ENCODE peak calls at places on chromosomes 16 and 17, in six cellular contexts. One of them, this sample, is unnamed.
A peak's percentile ranks its signal among the peaks of the same experiment; 100 is the strongest.

GRCh38 chr17:49694847-49695697 is 12.7 kb downstream of the SLC35B1 start:
- DNase-seq in GM23338: peak; percentile 75
- DNase-seq in mammary epithelial cell: no peak
- DNase-seq in K562: peak; percentile 60
- DNase-seq in HCT116: no peak
- DNase-seq in HepG2: peak; percentile 30
- DNase-seq in this sample: peak; percentile 66

GRCh38 chr17:20141201-20141999 is 132.2 kb downstream of the SPECC1 start:
- DNase-seq in GM23338: peak; percentile 23
- DNase-seq in mammary epithelial cell: no peak
- DNase-seq in K562: no peak
- DNase-seq in HCT116: no peak
- DNase-seq in HepG2: no peak
- DNase-seq in this sample: no peak

GRCh38 chr16:47046726-47047602 is 73.5 kb upstream of the DNAJA2 start:
- DNase-seq in GM23338: no peak
- DNase-seq in mammary epithelial cell: no peak
- DNase-seq in K562: no peak
- DNase-seq in HCT116: no peak
- DNase-seq in HepG2: no peak
- DNase-seq in this sample: no peak

GRCh38 chr16:63978240-63978639 is 1143.6 kb downstream of the CDH11 start:
- DNase-seq in GM23338: peak; percentile 77
- DNase-seq in mammary epithelial cell: no peak
- DNase-seq in K562: no peak
- DNase-seq in HCT116: no peak
- DNase-seq in HepG2: no peak
- DNase-seq in this sample: no peak

GRCh38 chr17:48241131-48241591 is 133.6 kb downstream of the SNX11 start:
- DNase-seq in GM23338: no peak
- DNase-seq in mammary epithelial cell: peak; percentile 56
- DNase-seq in K562: peak; percentile 52
- DNase-seq in HCT116: peak; percentile 88
- DNase-seq in HepG2: no peak
- DNase-seq in this sample: peak; percentile 25

GRCh38 chr17:55286681-55287589 is 22.2 kb downstream of the HLF start:
- DNase-seq in GM23338: no peak
- DNase-seq in mammary epithelial cell: peak; percentile 35
- DNase-seq in K562: no peak
- DNase-seq in HCT116: peak; percentile 54
- DNase-seq in HepG2: peak; percentile 100
- DNase-seq in this sample: no peak

GRCh38 chr17:75512946-75513666 is 2.2 kb downstream of the CASKIN2 start:
- DNase-seq in GM23338: no peak
- DNase-seq in mammary epithelial cell: no peak
- DNase-seq in K562: no peak
- DNase-seq in HCT116: no peak
- DNase-seq in HepG2: no peak
- DNase-seq in this sample: no peak

GRCh38 chr17:36931697-36932382 is 5.4 kb upstream of the LHX1 start:
- DNase-seq in GM23338: no peak
- DNase-seq in mammary epithelial cell: no peak
- DNase-seq in K562: no peak
- DNase-seq in HCT116: no peak
- DNase-seq in HepG2: no peak
- DNase-seq in this sample: no peak

GRCh38 chr16:81543571-81543970 is 99.0 kb downstream of the CMIP start:
- DNase-seq in GM23338: no peak
- DNase-seq in mammary epithelial cell: no peak
- DNase-seq in K562: no peak
- DNase-seq in HCT116: no peak
- DNase-seq in HepG2: no peak
- DNase-seq in this sample: no peak

GRCh38 chr16:70688266-70688742 is 2.5 kb upstream of the MTSS2 start:
- DNase-seq in GM23338: peak; percentile 60
- DNase-seq in mammary epithelial cell: no peak
- DNase-seq in K562: no peak
- DNase-seq in HCT116: no peak
- DNase-seq in HepG2: no peak
- DNase-seq in this sample: no peak

GRCh38 chr17:7803981-7804380 is 30.0 kb upstream of the KDM6B start:
- DNase-seq in GM23338: peak; percentile 46
- DNase-seq in mammary epithelial cell: peak; percentile 46
- DNase-seq in K562: no peak
- DNase-seq in HCT116: no peak
- DNase-seq in HepG2: no peak
- DNase-seq in this sample: no peak

GRCh38 chr17:66167189-66167815 is 24.6 kb downstream of the CEP112 start:
- DNase-seq in GM23338: no peak
- DNase-seq in mammary epithelial cell: no peak
- DNase-seq in K562: no peak
- DNase-seq in HCT116: no peak
- DNase-seq in HepG2: no peak
- DNase-seq in this sample: no peak

GRCh38 chr16:88743693-88744519 is 37.6 kb downstream of the CTU2 start:
- DNase-seq in GM23338: peak; percentile 88
- DNase-seq in mammary epithelial cell: peak; percentile 39
- DNase-seq in K562: peak; percentile 89
- DNase-seq in HCT116: peak; percentile 56
- DNase-seq in HepG2: peak; percentile 60
- DNase-seq in this sample: peak; percentile 87

GRCh38 chr17:8059131-8059530 is 20.3 kb downstream of the ALOX15B start:
- DNase-seq in GM23338: no peak
- DNase-seq in mammary epithelial cell: peak; percentile 29
- DNase-seq in K562: no peak
- DNase-seq in HCT116: no peak
- DNase-seq in HepG2: no peak
- DNase-seq in this sample: no peak

GRCh38 chr17:59496178-59496577 is 69.2 kb upstream of the DHX40 start:
- DNase-seq in GM23338: no peak
- DNase-seq in mammary epithelial cell: no peak
- DNase-seq in K562: no peak
- DNase-seq in HCT116: no peak
- DNase-seq in HepG2: no peak
- DNase-seq in this sample: no peak

GRCh38 chr16:85520853-85521736 is 92.0 kb upstream of the GSE1 start:
- DNase-seq in GM23338: no peak
- DNase-seq in mammary epithelial cell: peak; percentile 55
- DNase-seq in K562: no peak
- DNase-seq in HCT116: peak; percentile 56
- DNase-seq in HepG2: peak; percentile 71
- DNase-seq in this sample: peak; percentile 71

GRCh38 chr16:23435500-23435899 is 17.5 kb downstream of the COG7 start:
- DNase-seq in GM23338: peak; percentile 85
- DNase-seq in mammary epithelial cell: peak; percentile 34
- DNase-seq in K562: peak; percentile 79
- DNase-seq in HCT116: peak; percentile 49
- DNase-seq in HepG2: peak; percentile 77
- DNase-seq in this sample: peak; percentile 71

GRCh38 chr17:77957215-77957868 is 1.2 kb upstream of the TNRC6C start:
- DNase-seq in GM23338: peak; percentile 38
- DNase-seq in mammary epithelial cell: peak; percentile 19
- DNase-seq in K562: no peak
- DNase-seq in HCT116: no peak
- DNase-seq in HepG2: no peak
- DNase-seq in this sample: peak; percentile 20

DNA sequence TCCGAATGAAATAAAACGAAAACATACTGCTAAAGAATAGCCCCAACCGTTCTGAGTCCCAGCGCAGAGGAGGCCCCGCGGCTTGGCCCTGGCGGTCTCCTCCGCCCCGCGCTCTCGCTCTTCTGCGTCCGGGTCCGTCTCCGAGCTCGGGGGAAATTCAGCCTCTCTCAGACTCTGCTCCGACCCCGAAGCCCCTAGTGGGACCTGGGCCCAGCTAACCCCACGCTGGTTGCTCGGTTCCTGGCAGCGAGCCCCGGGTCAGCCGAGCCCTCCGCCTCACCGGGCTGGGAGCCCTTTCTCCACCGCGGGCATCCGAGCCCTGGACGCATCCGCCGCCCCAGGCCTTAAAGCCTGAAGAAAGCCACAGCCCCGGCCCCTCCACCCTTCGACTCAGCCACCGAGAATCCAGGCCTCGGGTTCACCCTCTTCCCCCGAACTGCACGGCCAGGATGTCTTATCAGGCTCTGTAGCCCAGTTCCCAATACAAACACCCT is 1.2 kb downstream of the TBX2 start:
- DNase-seq in GM23338: no peak
- DNase-seq in mammary epithelial cell: no peak
- DNase-seq in K562: no peak
- DNase-seq in HCT116: no peak
- DNase-seq in HepG2: no peak
- DNase-seq in this sample: no peak
- H3K79me2 ChIP-seq in GM23338: no peaks in the 10 kb centered on the region
- H3K79me2 ChIP-seq in mammary epithelial cell: no peaks in the 10 kb centered on the region
- H3K79me2 ChIP-seq in K562: no peaks in the 10 kb centered on the region
- H3K79me2 ChIP-seq in HCT116: no peaks in the 10 kb centered on the region
- H3K79me2 ChIP-seq in HepG2: peaks cover 19% of the 10 kb centered on the region
- H3K79me2 ChIP-seq in this sample: peaks cover 89% of the 10 kb centered on the region

GRCh38 chr16:15856217-15856616 is 611 bp downstream of the MYH11 start:
- DNase-seq in GM23338: no peak
- DNase-seq in mammary epithelial cell: no peak
- DNase-seq in K562: no peak
- DNase-seq in HCT116: no peak
- DNase-seq in HepG2: no peak
- DNase-seq in this sample: no peak

GRCh38 chr16:15855704-15856003 is 1.2 kb downstream of the MYH11 start:
- DNase-seq in GM23338: no peak
- DNase-seq in mammary epithelial cell: no peak
- DNase-seq in K562: no peak
- DNase-seq in HCT116: no peak
- DNase-seq in HepG2: no peak
- DNase-seq in this sample: no peak

GRCh38 chr16:15856901-15857778 is at the start of gene MYH11:
- DNase-seq in GM23338: peak; percentile 83
- DNase-seq in mammary epithelial cell: peak; percentile 31
- DNase-seq in K562: peak; percentile 46
- DNase-seq in HCT116: no peak
- DNase-seq in HepG2: no peak
- DNase-seq in this sample: no peak

GRCh38 chr16:15858921-15859668 is 2.3 kb upstream of the MYH11 start:
- DNase-seq in GM23338: no peak
- DNase-seq in mammary epithelial cell: no peak
- DNase-seq in K562: no peak
- DNase-seq in HCT116: no peak
- DNase-seq in HepG2: no peak
- DNase-seq in this sample: no peak

DNA sequence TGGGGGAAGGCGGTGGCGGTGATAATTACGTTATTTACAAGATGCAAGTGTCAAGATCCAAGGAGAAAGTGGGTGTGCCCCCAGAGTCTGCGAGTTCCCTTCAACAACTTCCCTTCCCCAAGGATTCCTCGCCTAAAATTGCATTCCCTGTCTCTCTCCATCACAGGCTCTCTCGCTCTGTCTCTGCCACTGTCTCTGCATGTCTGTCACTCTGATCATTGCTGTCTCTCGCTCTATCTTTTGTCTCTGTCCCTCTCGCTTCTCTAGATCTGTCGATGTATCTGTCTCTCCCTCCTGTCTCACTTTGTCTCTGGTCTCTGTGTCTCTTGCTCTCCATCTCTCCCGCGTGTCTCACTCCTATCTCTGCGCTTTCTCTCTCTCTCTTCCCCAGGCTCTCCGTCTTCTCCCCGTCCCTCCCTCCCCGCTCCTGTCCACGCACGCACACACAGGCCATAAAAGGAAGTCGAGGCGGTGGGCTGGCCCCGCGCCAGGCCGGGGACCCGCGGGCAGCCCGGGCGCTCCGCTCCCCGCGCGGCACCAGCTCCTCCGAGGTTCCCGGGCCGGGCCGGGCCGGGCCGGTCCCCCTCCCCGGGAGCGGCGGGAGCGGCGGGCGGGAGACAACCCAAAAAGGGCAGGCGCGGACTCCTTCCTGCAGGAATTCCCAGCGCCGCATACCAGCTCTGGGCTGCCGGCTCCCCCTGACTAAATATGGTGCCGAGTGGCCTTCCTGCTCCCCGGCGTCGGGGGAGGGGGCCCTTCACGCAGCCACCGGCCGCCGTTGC is 1.1 kb upstream of the MYH11 start:
- DNase-seq in GM23338: peak; percentile 86
- DNase-seq in mammary epithelial cell: no peak
- DNase-seq in K562: no peak
- DNase-seq in HCT116: no peak
- DNase-seq in HepG2: no peak
- DNase-seq in this sample: peak; percentile 20
- TF ChIP-seq EZH2 in GM23338: no peak
- TF ChIP-seq EZH2 in mammary epithelial cell: peak; percentile 66
- TF ChIP-seq EZH2 in K562: no peak
- TF ChIP-seq EZH2 in HCT116: no peak
- TF ChIP-seq EZH2 in HepG2: no peak
- TF ChIP-seq EZH2 in this sample: no peak

DNA sequence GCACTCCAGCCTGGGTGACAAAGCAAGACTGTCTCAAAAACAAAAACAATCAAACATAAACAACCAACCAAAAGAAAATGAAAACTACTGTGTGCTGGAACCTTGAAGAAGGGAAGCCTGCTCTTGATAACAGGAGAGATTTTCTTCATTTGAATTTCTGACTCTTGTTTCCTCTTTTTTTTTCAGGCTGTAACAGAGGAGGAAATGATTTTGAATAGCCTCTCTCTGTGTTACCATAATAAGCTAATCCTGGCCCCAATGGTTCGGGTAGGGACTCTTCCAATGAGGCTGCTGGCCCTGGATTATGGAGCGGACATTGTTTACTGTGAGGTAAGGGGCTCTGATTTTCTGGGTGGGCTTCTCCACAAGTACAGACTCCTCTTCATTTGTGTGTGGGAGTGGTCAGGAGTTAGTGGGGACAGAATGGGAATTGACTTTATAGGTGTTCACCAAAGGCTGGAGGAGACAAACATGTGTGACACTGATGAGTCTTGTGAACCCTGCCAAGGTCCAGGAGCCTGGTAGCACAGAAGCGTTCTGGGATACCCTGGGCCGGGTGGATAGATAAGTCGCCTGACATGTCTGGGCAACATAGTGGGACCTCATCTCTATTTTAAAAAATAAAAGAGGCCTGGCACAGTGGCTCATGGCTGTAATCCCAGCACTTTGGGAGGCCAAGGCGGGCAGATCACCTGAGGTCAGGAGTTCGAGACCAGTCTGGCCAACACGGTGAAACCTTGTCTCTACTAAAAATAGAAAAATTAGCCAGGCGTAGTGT is 14.9 kb downstream of the DUS2 start:
- DNase-seq in GM23338: no peak
- DNase-seq in mammary epithelial cell: no peak
- DNase-seq in K562: no peak
- DNase-seq in HCT116: no peak
- DNase-seq in HepG2: no peak
- DNase-seq in this sample: no peak
- H3K27ac ChIP-seq in GM23338: no peak overlapping the region
- H3K27ac ChIP-seq in mammary epithelial cell: no peak overlapping the region
- H3K27ac ChIP-seq in K562: peak overlapping the region; percentile 13
- H3K27ac ChIP-seq in HCT116: no peak overlapping the region
- H3K27ac ChIP-seq in HepG2: no peak overlapping the region
- H3K27ac ChIP-seq in this sample: no peak overlapping the region

DNA sequence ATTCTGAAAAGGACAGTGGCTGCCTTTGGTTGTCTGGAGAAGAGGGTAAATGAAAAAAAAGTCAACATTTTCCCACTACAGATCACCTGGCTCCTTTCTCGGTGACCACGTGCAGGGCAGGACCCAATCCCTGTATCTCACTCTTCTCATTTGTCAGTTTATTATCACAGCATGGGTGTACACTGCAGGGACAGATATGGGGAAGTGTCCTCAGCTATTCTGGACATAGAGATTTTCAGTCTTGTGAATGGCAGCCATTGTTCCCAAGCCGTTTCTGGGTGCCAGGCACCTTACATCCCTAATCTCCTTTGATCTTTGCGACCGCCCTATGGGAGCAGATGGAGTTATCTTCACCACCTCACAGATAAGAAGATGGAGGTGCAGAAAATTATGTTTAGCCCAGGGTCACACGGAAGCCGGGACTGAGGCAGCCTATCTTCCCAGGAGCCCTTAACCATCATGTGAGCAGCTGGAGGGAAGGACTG is 7.2 kb downstream of the ADORA2B start:
- DNase-seq in GM23338: no peak
- DNase-seq in mammary epithelial cell: no peak
- DNase-seq in K562: no peak
- DNase-seq in HCT116: no peak
- DNase-seq in HepG2: no peak
- DNase-seq in this sample: no peak
- H3K79me2 ChIP-seq in GM23338: no peaks in the 10 kb centered on the region
- H3K79me2 ChIP-seq in mammary epithelial cell: peaks cover 95% of the 10 kb centered on the region
- H3K79me2 ChIP-seq in K562: peaks cover 40% of the 10 kb centered on the region
- H3K79me2 ChIP-seq in HCT116: peaks cover 99% of the 10 kb centered on the region
- H3K79me2 ChIP-seq in HepG2: peaks cover 21% of the 10 kb centered on the region
- H3K79me2 ChIP-seq in this sample: peaks cover 19% of the 10 kb centered on the region

This sample was measured in hepatocyte.